ENCODE peak calls at places on chromosome 6, in seven cellular contexts. P, Y, I, X, S, A and T are unnamed samples.

GRCh38 chr6:89085409-89086012 is 5.0 kb downstream of the PNRC1 start:
- DNase-seq in P (no peak), Y (no peak), I (no peak), X (no peak), S (no peak), A (no peak), T (no peak)

GRCh38 chr6:42618686-42619085 is 54.9 kb downstream of the UBR2 start:
- DNase-seq in P (peak; percentile 44), Y (no peak), I (peak; percentile 25), X (no peak), S (no peak), A (no peak), T (no peak)

GRCh38 chr6:160146454-160147145 is 25.0 kb downstream of the SLC22A1 start:
- DNase-seq in P (no peak), Y (no peak), I (no peak), X (no peak), S (no peak), A (no peak), T (peak; percentile 49)

GRCh38 chr6:37038297-37039198 is 33.1 kb downstream of the FGD2 start:
- DNase-seq in P (no peak), Y (no peak), I (peak; percentile 73), X (no peak), S (peak; percentile 52), A (no peak), T (no peak)

GRCh38 chr6:101399627-101399955 is 6.1 kb downstream of the GRIK2 start:
- DNase-seq in P (no peak), Y (no peak), I (no peak), X (no peak), S (no peak), A (no peak), T (no peak)

GRCh38 chr6:89599727-89600126 is 38.8 kb downstream of the LYRM2 start:
- DNase-seq in P (no peak), Y (no peak), I (no peak), X (no peak), S (no peak), A (no peak), T (no peak)

GRCh38 chr6:56144538-56145324 is 102.6 kb downstream of the COL21A1 start:
- DNase-seq in P (peak; percentile 53), Y (no peak), I (no peak), X (no peak), S (peak; percentile 11), A (no peak), T (no peak)

GRCh38 chr6:1297746-1298145 is 14.2 kb upstream of the FOXQ1 start:
- DNase-seq in P (no peak), Y (no peak), I (no peak), X (no peak), S (no peak), A (no peak), T (no peak)

GRCh38 chr6:134446901-134447300 is 129.0 kb upstream of the SGK1 start:
- DNase-seq in P (no peak), Y (no peak), I (no peak), X (no peak), S (no peak), A (no peak), T (no peak)

GRCh38 chr6:55704421-55704820 is 125.4 kb upstream of the HMGCLL1 start:
- DNase-seq in P (no peak), Y (no peak), I (no peak), X (no peak), S (peak; percentile 19), A (no peak), T (no peak)

GRCh38 chr6:34798057-34798456 is 6.2 kb downstream of the BLTP3A start:
- DNase-seq in P (no peak), Y (no peak), I (no peak), X (no peak), S (no peak), A (no peak), T (no peak)

GRCh38 chr6:157831424-157832249 is 8.6 kb downstream of the SNX9 start:
- DNase-seq in P (no peak), Y (no peak), I (no peak), X (no peak), S (no peak), A (no peak), T (no peak)

GRCh38 chr6:43173496-43174262 is 2.6 kb downstream of the SRF start:
- DNase-seq in P (no peak), Y (no peak), I (no peak), X (no peak), S (no peak), A (no peak), T (no peak)

GRCh38 chr6:157069585-157069984 is 253.7 kb downstream of the TMEM242 start:
- DNase-seq in P (no peak), Y (no peak), I (no peak), X (no peak), S (no peak), A (no peak), T (no peak)

GRCh38 chr6:116371384-116372209 is 850 bp downstream of the DSE start:
- DNase-seq in P (peak; percentile 98), Y (peak; percentile 69), I (peak; percentile 85), X (no peak), S (peak; percentile 70), A (peak; percentile 15), T (peak; percentile 92)

GRCh38 chr6:109595998-109596397 is 95.0 kb downstream of the AK9 start:
- DNase-seq in P (no peak), Y (peak; percentile 56), I (no peak), X (no peak), S (peak; percentile 2), A (no peak), T (no peak)
- TF ChIP-seq CTCF in P (peak; percentile 54), Y (peak; percentile 51), I (no peak), X (peak; percentile 73), S (peak; percentile 67), A (no peak), T (no peak)

DNA sequence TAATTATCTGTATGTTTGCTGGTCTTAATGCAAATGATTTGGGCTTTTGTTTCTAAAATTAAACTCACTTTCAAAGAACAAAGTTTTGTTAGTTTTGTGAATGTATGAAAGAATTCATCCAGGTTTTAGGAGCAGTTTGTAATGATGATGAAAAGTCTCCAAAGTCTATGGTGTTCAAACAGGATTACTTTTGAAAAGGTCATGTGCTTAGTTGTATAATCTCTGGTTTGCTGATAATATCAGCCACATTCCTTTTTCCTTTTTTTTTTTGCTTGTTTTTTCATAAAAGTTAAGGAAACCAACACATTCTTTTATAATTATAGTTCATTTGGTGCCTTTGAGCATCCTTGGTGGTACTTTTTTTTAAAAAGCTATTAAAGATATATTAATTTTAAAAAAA is 88.9 kb downstream of the RTN4IP1 start:
- DNase-seq in P (no peak), Y (no peak), I (no peak), X (no peak), S (no peak), A (no peak), T (no peak)
- H3K4me3 ChIP-seq in P (no peak overlapping the region), Y (no peak overlapping the region), I (no peak overlapping the region), X (no peak overlapping the region), S (no peak overlapping the region), A (no peak overlapping the region), T (no peak overlapping the region)

DNA sequence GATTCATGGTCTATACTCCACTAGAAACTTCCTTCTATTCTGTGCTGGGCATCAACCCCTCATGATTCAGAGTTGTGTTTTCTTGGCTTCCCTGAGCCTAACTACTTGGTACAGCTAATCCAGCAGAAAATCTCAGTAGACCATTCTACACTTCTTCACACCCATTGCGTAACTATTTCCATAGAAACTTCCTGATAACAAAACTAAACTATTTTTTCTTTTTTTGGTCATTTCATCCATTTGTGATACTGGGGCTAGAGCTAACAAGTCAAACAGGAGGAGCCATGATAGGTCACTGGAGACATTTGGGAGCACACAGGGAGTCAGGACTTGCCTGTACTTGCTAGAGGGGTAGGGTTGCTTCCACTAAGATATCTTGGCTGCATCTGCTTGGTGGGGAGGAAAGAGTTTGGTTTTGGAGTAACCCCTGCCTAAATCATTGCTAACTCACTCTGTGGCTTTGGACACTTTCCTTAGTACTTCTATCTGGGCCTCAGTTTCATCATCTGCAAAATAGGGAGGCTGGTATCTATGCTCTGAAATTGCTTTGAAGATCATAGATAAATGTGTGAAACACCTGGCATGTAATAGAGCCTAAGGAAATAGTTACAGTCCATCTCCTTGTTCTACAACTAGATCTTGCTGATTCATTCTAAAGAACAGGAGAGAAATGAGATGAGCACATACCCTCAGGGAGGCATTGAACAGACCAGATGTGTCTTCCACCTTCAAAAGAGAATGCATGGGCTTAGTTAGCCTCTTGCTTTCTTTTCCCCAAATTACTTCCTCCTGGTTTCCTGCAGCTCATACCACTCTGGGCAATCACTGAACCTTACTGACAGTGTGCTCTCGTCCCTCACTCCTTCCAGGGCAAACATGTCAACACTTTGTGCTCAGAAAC is 127.9 kb upstream of the ADGRF1 start:
- DNase-seq in P (peak; percentile 13), Y (no peak), I (no peak), X (no peak), S (no peak), A (no peak), T (no peak)
- TF ChIP-seq CTCF in P (no peak), Y (no peak), I (no peak), X (no peak), S (no peak), A (no peak), T (no peak)

GRCh38 chr6:142960098-142960497 is 15.1 kb upstream of the HIVEP2 start:
- DNase-seq in P (peak; percentile 62), Y (peak; percentile 28), I (no peak), X (no peak), S (no peak), A (no peak), T (no peak)

GRCh38 chr6:142966294-142966693 is 21.3 kb upstream of the HIVEP2 start:
- DNase-seq in P (no peak), Y (no peak), I (no peak), X (no peak), S (no peak), A (no peak), T (no peak)

GRCh38 chr6:142968601-142969000 is 23.6 kb upstream of the HIVEP2 start:
- DNase-seq in P (no peak), Y (no peak), I (no peak), X (no peak), S (no peak), A (no peak), T (no peak)

GRCh38 chr6:142965164-142965563 is 20.2 kb upstream of the HIVEP2 start:
- DNase-seq in P (no peak), Y (no peak), I (no peak), X (no peak), S (no peak), A (no peak), T (no peak)
- H3K4me3 ChIP-seq in P (no peak overlapping the region), Y (no peak overlapping the region), I (no peak overlapping the region), X (no peak overlapping the region), S (no peak overlapping the region), A (no peak overlapping the region), T (no peak overlapping the region)

DNA sequence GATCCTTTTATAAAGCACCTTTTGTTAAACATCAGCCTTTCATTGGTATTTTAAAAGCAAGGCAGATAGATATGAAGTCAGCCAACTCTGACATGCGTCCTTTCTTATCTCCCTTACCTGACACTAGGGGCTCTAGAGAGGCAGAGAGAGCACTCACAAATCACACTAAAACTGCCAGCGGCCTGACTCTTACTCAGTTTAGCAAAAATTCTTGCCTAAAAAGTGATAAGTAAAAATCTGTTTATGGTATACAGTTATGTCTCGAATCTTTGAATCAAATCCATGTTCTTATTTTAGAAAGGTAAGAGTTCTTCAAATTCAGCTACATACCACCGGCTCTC is 10.4 kb upstream of the TDRD6 start:
- DNase-seq in P (peak; percentile 19), Y (peak; percentile 18), I (no peak), X (no peak), S (no peak), A (no peak), T (no peak)
- TF ChIP-seq CTCF in P (peak; percentile 6), Y (peak; percentile 71), I (no peak), X (peak; percentile 53), S (peak; percentile 51), A (no peak), T (no peak)